ENCODE peak calls at places on chromosomes 7 and 10, in seven cellular contexts. R, V, L, J, T, W and Z are unnamed samples.

GRCh38 chr7:17384400-17384799 is 85.9 kb downstream of the AHR start:
- DNase-seq in J (no peak), V (no peak), T (no peak), L (no peak), R (no peak), W (no peak), Z (no peak)

GRCh38 chr7:94696981-94697670 is 41.2 kb upstream of the SGCE start:
- DNase-seq in V (peak), J (peak), R (peak), T (no peak), W (peak), L (no peak), Z (peak)

GRCh38 chr10:24642921-24643678 is 80.6 kb downstream of the ARHGAP21 start:
- DNase-seq in T (no peak), V (peak), W (peak), L (peak), R (peak), J (peak), Z (peak)

GRCh38 chr10:60733826-60734225 is 44.5 kb upstream of the CDK1 start:
- DNase-seq in W (no peak), V (no peak), L (no peak), T (no peak), J (no peak), R (no peak), Z (no peak)

GRCh38 chr10:22700489-22700888 is 13.9 kb downstream of the PIP4K2A start:
- DNase-seq in L (no peak), V (no peak), R (no peak), J (no peak), T (no peak), W (no peak), Z (no peak)

GRCh38 chr7:112571852-112572607 is 91.2 kb downstream of the LSMEM1 start:
- DNase-seq in R (no peak), V (no peak), T (no peak), W (no peak), J (no peak), L (peak), Z (no peak)

GRCh38 chr10:118692911-118693310 is 61.9 kb downstream of the CACUL1 start:
- DNase-seq in L (no peak), T (no peak), V (peak), W (peak), J (no peak), R (peak), Z (no peak)

GRCh38 chr10:127527320-127527719 is 21.8 kb upstream of the NPS start:
- DNase-seq in J (no peak), L (no peak), V (no peak), W (no peak), T (no peak), R (no peak), Z (no peak)

GRCh38 chr10:71404510-71405295 is 8.0 kb downstream of the CDH23 start:
- DNase-seq in W (no peak), T (no peak), J (no peak), V (no peak), R (no peak), L (no peak), Z (no peak)

GRCh38 chr10:132665946-132666732 is 119.8 kb downstream of the NKX6-2 start:
- DNase-seq in L (no peak), R (peak), V (peak), J (no peak), W (peak), T (no peak), Z (no peak)

GRCh38 chr10:116597543-116597942 is 6.8 kb downstream of the PNLIPRP1 start:
- DNase-seq in J (no peak), R (no peak), V (no peak), W (no peak), T (no peak), L (no peak), Z (no peak)

GRCh38 chr7:131745645-131746248 is 189.3 kb upstream of the PODXL start:
- DNase-seq in V (peak), L (no peak), W (peak), J (peak), R (peak), T (no peak), Z (peak)

GRCh38 chr10:12434277-12434676 is 84.9 kb downstream of the CAMK1D start:
- DNase-seq in V (no peak), W (no peak), T (no peak), L (no peak), R (no peak), J (no peak), Z (no peak)

GRCh38 chr7:149856583-149856982 is 17.2 kb upstream of the ATP6V0E2 start:
- DNase-seq in L (no peak), W (no peak), T (no peak), R (no peak), J (no peak), V (no peak), Z (no peak)